ENCODE peak calls at places on chromosome 2, in four cellular contexts. I is foreskin fibroblast, T is tibial nerve, C is transverse colon. E is an unnamed sample.

GRCh38 chr2:1767939-1768691 is 23.8 kb upstream of the PXDN start:
- DNase-seq in C (no peak), T (no peak), I (no peak), E (no peak)

GRCh38 chr2:222747526-222748160 is 76.2 kb downstream of the MOGAT1 start:
- DNase-seq in I (no peak), T (no peak), C (no peak), E (no peak)

GRCh38 chr2:232029336-232029735 is 67.8 kb downstream of the DIS3L2 start:
- DNase-seq in T (no peak), I (no peak), C (no peak), E (no peak)

GRCh38 chr2:133326651-133327397 is 241.4 kb downstream of the NCKAP5 start:
- DNase-seq in C (no peak), I (peak), T (no peak), E (no peak)

GRCh38 chr2:113716291-113716690 is 40.2 kb downstream of the SLC35F5 start:
- DNase-seq in I (no peak), T (no peak), C (no peak), E (no peak)

GRCh38 chr2:179963626-179964025 is 43.5 kb downstream of the CWC22 start:
- DNase-seq in C (no peak), I (peak), T (no peak), E (no peak)

GRCh38 chr2:240182001-240182400 is 41.5 kb upstream of the OTOS start:
- DNase-seq in I (no peak), C (no peak), T (no peak), E (no peak)

GRCh38 chr2:203583696-203584095 is 48.6 kb upstream of the RAPH1 start:
- DNase-seq in I (peak), T (no peak), C (peak), E (peak)

GRCh38 chr2:235170016-235170415 is 218.2 kb downstream of the SH3BP4 start:
- DNase-seq in T (no peak), C (no peak), I (peak), E (no peak)

GRCh38 chr2:72694715-72695496 is 130.9 kb downstream of the EXOC6B start:
- DNase-seq in I (peak), C (peak), T (no peak), E (peak)

GRCh38 chr2:205407984-205408383 is 274.3 kb upstream of the NRP2 start:
- DNase-seq in I (peak), C (no peak), T (no peak), E (no peak)

GRCh38 chr2:200136655-200137054 is 169.8 kb upstream of the SPATS2L start:
- DNase-seq in T (no peak), C (no peak), I (no peak), E (no peak)

GRCh38 chr2:76268928-76269327 is 558.2 kb upstream of the GCFC2 start:
- DNase-seq in I (no peak), T (no peak), C (no peak), E (peak)

GRCh38 chr2:241151934-241152660 is 1.8 kb downstream of the PPP1R7 start:
- DNase-seq in I (no peak), T (no peak), C (no peak), E (no peak)

GRCh38 chr2:235493775-235494715 is at the start of gene AGAP1:
- DNase-seq in T (peak), C (peak), I (peak), E (peak)

GRCh38 chr2:57373530-57373929 is 673.1 kb upstream of the VRK2 start:
- DNase-seq in C (no peak), T (no peak), I (peak), E (no peak)

GRCh38 chr2:240229603-240230423 is 89.4 kb upstream of the OTOS start:
- DNase-seq in T (no peak), I (peak), C (no peak), E (peak)

GRCh38 chr2:145919507-145919906 is 1399.6 kb upstream of the ZEB2 start:
- DNase-seq in I (peak), T (no peak), C (no peak), E (no peak)

GRCh38 chr2:46719499-46719898 is 196.1 kb downstream of the MCFD2 start:
- DNase-seq in I (peak), C (no peak), T (no peak), E (no peak)

GRCh38 chr2:239370403-239370802 is 30.4 kb downstream of the HDAC4 start:
- DNase-seq in C (no peak), T (no peak), I (no peak), E (no peak)

GRCh38 chr2:1818404-1818803 is 74.1 kb upstream of the PXDN start:
- DNase-seq in I (no peak), T (no peak), C (no peak), E (no peak)

GRCh38 chr2:73962798-73963197 is 21.9 kb upstream of the TET3 start:
- DNase-seq in I (no peak), T (no peak), C (no peak), E (no peak)

GRCh38 chr2:38215993-38216392 is 140.0 kb upstream of the CYP1B1 start:
- DNase-seq in C (no peak), T (no peak), I (peak), E (no peak)

GRCh38 chr2:213105212-213105611 is 46.2 kb downstream of the IKZF2 start:
- DNase-seq in T (no peak), I (no peak), C (no peak), E (no peak)

GRCh38 chr2:207338220-207338607 is 172.5 kb upstream of the KLF7 start:
- DNase-seq in T (no peak), C (no peak), I (no peak), E (no peak)

GRCh38 chr2:65991864-65992554 is 442.9 kb upstream of the MEIS1 start:
- DNase-seq in I (no peak), C (peak), T (peak), E (no peak)

GRCh38 chr2:36800381-36800780 is 103.9 kb downstream of the VIT start:
- DNase-seq in T (no peak), I (no peak), C (no peak), E (no peak)

GRCh38 chr2:160380000-160380570 is 113.5 kb downstream of the RBMS1 start:
- DNase-seq in I (no peak), T (no peak), C (no peak), E (no peak)

GRCh38 chr2:169093535-169093934 is 24.2 kb downstream of the DHRS9 start:
- DNase-seq in I (no peak), T (no peak), C (no peak), E (no peak)

GRCh38 chr2:40482091-40482490 is 30.2 kb upstream of the SLC8A1 start:
- DNase-seq in I (no peak), C (no peak), T (no peak), E (no peak)

GRCh38 chr2:217058791-217059755 is 199.2 kb upstream of the TNP1 start:
- DNase-seq in I (peak), C (no peak), T (no peak), E (no peak)

GRCh38 chr2:11292464-11293255 is 51.8 kb downstream of the ROCK2 start:
- DNase-seq in I (peak), T (no peak), C (no peak), E (no peak)

GRCh38 chr2:17387591-17387990 is 130.6 kb downstream of the RAD51AP2 start:
- DNase-seq in T (no peak), C (no peak), I (no peak), E (no peak)

GRCh38 chr2:233434666-233435375 is 80.5 kb downstream of the DGKD start:
- DNase-seq in I (no peak), C (no peak), T (no peak), E (no peak)

GRCh38 chr2:188456114-188456909 is 164.6 kb downstream of the GULP1 start:
- DNase-seq in T (no peak), I (no peak), C (no peak), E (no peak)

GRCh38 chr2:216742411-216742810 is 47.1 kb upstream of the IGFBP5 start:
- DNase-seq in I (peak), C (no peak), T (peak), E (no peak)

GRCh38 chr2:166665991-166666940 is 172.2 kb upstream of the SCN7A start:
- DNase-seq in I (peak), C (no peak), T (no peak), E (no peak)

DNA sequence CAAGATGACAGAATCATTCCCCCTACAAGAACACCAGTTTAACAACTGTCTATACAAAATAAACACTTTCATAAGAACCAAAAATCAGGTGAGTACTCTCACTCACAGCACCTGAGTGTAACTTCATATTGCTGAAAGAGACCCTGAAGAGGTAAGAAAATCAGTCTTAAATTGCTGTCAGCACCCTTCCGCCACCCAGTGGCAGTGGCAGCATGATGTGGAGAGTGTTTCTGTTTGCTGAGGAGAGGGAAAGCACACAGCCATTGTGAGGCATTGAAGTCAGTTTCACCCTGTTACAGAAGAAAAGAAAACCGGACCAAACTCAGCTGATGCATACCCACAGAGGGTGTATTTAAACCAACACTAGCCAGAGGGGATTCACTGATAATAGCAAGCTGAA is 1240.8 kb upstream of the CRIM1 start:
- DNase-seq in T (no peak), C (no peak), I (no peak), E (no peak)
- TF ChIP-seq CTCF in T (no peak), C (no peak), I (no peak), E (no peak)

DNA sequence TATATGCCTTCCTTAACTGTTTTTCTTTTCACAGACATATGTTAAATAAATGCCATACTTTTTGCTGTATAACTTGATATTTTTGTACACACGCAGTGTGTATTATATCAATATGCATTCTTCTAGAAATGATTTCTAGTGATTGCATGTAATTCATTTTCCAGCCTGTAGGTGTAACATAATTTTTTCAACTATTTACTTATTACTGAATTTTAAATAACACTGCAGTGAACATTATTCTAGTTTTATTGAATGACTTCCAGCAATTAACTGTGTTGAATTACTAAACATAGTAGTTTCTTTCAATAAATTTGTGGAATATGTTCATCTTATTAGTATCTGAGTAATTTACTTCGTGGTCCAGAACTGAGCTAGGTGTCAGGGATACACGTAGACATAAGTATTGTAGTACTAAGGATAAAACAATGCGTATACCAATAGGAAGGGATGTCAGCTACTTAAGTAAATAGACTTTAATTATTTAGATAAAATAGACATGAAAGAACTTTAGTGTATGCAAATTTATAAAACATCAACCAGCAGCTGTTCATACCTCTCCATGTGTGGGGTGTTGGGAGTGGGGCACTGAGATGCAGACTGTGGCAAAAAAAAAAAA is 28.0 kb downstream of the TANC1 start:
- DNase-seq in C (no peak), T (no peak), I (no peak), E (no peak)
- TF ChIP-seq CTCF in C (peak), T (no peak), I (no peak), E (no peak)

GRCh38 chr2:105518897-105519296 is 120.0 kb upstream of the FHL2 start:
- DNase-seq in I (peak), C (peak), T (no peak), E (peak)
- TF ChIP-seq CTCF in I (peak), C (no peak), T (no peak), E (no peak)

GRCh38 chr2:102186676-102187190 is at the start of gene IL1RL2:
- DNase-seq in I (no peak), T (no peak), C (peak), E (peak)

GRCh38 chr2:102185347-102185746 is 1.5 kb upstream of the IL1RL2 start:
- DNase-seq in I (peak), C (no peak), T (no peak), E (no peak)

GRCh38 chr2:102184018-102184417 is 2.8 kb upstream of the IL1RL2 start:
- DNase-seq in C (no peak), I (no peak), T (no peak), E (no peak)

GRCh38 chr2:102190425-102191107 is 3.7 kb downstream of the IL1RL2 start:
- DNase-seq in C (no peak), I (no peak), T (no peak), E (peak)

GRCh38 chr2:102187191-102188150 is 648 bp downstream of the IL1RL2 start:
- DNase-seq in C (peak), I (peak), T (peak), E (no peak)
- TF ChIP-seq CTCF in C (peak), I (peak), T (peak), E (no peak)

DNA sequence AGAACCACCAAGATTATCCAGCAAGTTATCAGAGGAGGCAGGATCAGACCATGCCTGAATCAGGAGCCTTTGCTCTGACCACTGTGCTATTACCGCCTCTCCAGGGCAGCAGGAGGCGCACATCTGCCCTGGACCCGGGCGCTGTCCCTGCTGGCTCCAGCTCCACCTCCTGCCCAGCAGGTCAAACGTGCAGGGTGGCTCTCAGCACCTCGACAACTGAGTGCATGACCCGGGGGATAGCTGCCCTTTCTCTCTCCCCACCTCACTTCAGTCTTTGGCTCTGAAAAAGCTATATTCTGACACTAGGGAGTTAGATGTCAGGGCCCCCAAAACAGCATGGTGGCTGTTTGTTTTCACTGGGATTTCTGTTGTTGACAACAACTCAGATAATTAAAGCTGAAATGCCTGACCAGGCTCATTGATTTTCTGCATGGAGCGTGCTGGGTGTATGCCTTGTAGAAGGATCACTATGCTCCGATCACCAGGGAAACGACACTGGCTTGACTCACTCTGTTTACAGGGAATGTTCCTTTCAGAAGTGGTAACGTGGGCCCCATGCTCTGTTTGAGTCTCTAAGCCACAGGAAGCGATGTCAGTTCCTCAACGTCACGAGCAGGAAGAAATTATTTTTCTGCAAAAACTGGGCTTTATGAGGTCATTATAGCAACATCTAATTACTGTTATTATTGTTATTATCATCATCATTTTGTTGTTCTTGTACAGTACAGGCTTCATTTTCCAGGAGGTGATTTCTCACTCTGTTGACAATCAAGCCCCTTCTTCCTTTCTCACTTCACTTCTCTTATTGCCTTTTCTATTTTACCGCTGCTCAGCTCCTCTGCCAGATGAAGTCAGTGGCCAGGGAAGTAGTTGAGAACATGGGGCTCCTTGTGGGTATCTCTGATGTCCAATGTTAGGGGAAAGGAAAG is 125.6 kb downstream of the PLB1 start:
- DNase-seq in I (peak), T (peak), C (peak), E (peak)
- TF ChIP-seq CTCF in I (peak), T (no peak), C (peak), E (peak)

GRCh38 chr2:229342376-229342775 is 71.3 kb upstream of the PID1 start:
- DNase-seq in C (peak), I (peak), T (peak), E (peak)
- TF ChIP-seq CTCF in C (no peak), I (peak), T (peak), E (peak)

E was measured in Calu3.